ENCODE peak calls at places on chromosome 1, in four cellular contexts. One of them, this sample, is unnamed.

GRCh38 chr1:7229696-7230095 is 444.4 kb downstream of the CAMTA1 start:
- DNase-seq in H9: no peak
- DNase-seq in HCT116: no peak
- DNase-seq in HepG2: no peak
- DNase-seq in this sample: peak; percentile 49

GRCh38 chr1:36520771-36521420 is 38.2 kb upstream of the CSF3R start:
- DNase-seq in H9: no peak
- DNase-seq in HepG2: no peak
- DNase-seq in HCT116: no peak
- DNase-seq in this sample: no peak

GRCh38 chr1:180270767-180271639 is 40.9 kb downstream of the LHX4 start:
- DNase-seq in HCT116: no peak
- DNase-seq in H9: no peak
- DNase-seq in HepG2: peak; percentile 30
- DNase-seq in this sample: peak; percentile 87

GRCh38 chr1:67227196-67227595 is 60.9 kb downstream of the IL23R start:
- DNase-seq in HCT116: no peak
- DNase-seq in HepG2: no peak
- DNase-seq in H9: no peak
- DNase-seq in this sample: peak; percentile 34

GRCh38 chr1:214008791-214009612 is 21.2 kb downstream of the PROX1 start:
- DNase-seq in H9: no peak
- DNase-seq in HepG2: no peak
- DNase-seq in HCT116: no peak
- DNase-seq in this sample: no peak

GRCh38 chr1:18661404-18662285 is 31.0 kb downstream of the PAX7 start:
- DNase-seq in HepG2: no peak
- DNase-seq in H9: no peak
- DNase-seq in HCT116: no peak
- DNase-seq in this sample: no peak

GRCh38 chr1:114219247-114219872 is 65.7 kb upstream of the SYT6 start:
- DNase-seq in HepG2: no peak
- DNase-seq in H9: peak; percentile 45
- DNase-seq in HCT116: no peak
- DNase-seq in this sample: no peak

GRCh38 chr1:162365284-162366041 is 11.2 kb downstream of the SPATA46 start:
- DNase-seq in HepG2: no peak
- DNase-seq in HCT116: no peak
- DNase-seq in H9: no peak
- DNase-seq in this sample: no peak

GRCh38 chr1:56496861-56497772 is 82.2 kb downstream of the PLPP3 start:
- DNase-seq in H9: no peak
- DNase-seq in HCT116: no peak
- DNase-seq in HepG2: no peak
- DNase-seq in this sample: no peak

GRCh38 chr1:56494306-56494705 is 85.1 kb downstream of the PLPP3 start:
- DNase-seq in HCT116: no peak
- DNase-seq in H9: no peak
- DNase-seq in HepG2: peak; percentile 99
- DNase-seq in this sample: no peak

GRCh38 chr1:56495538-56495937 is 83.8 kb downstream of the PLPP3 start:
- DNase-seq in H9: no peak
- DNase-seq in HepG2: no peak
- DNase-seq in HCT116: no peak
- DNase-seq in this sample: no peak

GRCh38 chr1:56493826-56494225 is 85.5 kb downstream of the PLPP3 start:
- DNase-seq in H9: no peak
- DNase-seq in HCT116: no peak
- DNase-seq in HepG2: no peak
- DNase-seq in this sample: no peak

GRCh38 chr1:56496158-56496557 is 83.2 kb downstream of the PLPP3 start:
- DNase-seq in HepG2: peak; percentile 86
- DNase-seq in HCT116: no peak
- DNase-seq in H9: no peak
- DNase-seq in this sample: no peak
- H3K27ac ChIP-seq in HepG2: peak overlapping the region; percentile 90
- H3K27ac ChIP-seq in HCT116: no peak overlapping the region
- H3K27ac ChIP-seq in H9: no peak overlapping the region
- H3K27ac ChIP-seq in this sample: no peak overlapping the region

GRCh38 chr1:223772771-223773160 is 60.4 kb downstream of the CAPN2 start:
- DNase-seq in HCT116: no peak
- DNase-seq in H9: peak; percentile 29
- DNase-seq in HepG2: no peak
- DNase-seq in this sample: no peak
- H4K20me1 ChIP-seq in HCT116: no peaks in the 10 kb centered on the region
- H4K20me1 ChIP-seq in H9: no peaks in the 10 kb centered on the region
- H4K20me1 ChIP-seq in HepG2: no peaks in the 10 kb centered on the region
- H4K20me1 ChIP-seq in this sample: no peaks in the 10 kb centered on the region

GRCh38 chr1:157168015-157168414 is 29.8 kb upstream of the ETV3 start:
- DNase-seq in HepG2: no peak
- DNase-seq in HCT116: no peak
- DNase-seq in H9: no peak
- DNase-seq in this sample: no peak
- H3K27ac ChIP-seq in HepG2: no peak overlapping the region
- H3K27ac ChIP-seq in HCT116: no peak overlapping the region
- H3K27ac ChIP-seq in H9: no peak overlapping the region
- H3K27ac ChIP-seq in this sample: no peak overlapping the region

DNA sequence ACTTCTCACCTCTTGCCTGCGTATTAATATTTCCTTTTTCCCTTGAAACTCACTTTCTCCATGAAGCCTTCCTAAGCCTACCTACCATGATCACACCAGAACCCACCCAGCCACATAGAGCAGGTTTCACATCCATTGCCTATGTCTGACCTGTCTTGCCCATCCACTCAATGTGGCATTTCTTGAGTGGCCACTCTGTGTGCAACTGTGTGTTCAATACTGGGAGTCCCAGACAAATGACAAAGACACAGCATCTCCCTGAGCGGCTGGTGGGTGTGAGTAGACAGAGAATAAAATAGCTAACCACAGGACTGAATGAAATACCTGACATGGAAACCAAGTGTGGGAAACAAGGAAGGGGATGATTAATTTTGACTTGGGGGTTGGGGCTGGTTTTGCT is 3.1 kb downstream of the PTGFRN start:
- DNase-seq in HCT116: no peak
- DNase-seq in H9: no peak
- DNase-seq in HepG2: no peak
- DNase-seq in this sample: no peak
- H4K20me1 ChIP-seq in HCT116: no peaks in the 10 kb centered on the region
- H4K20me1 ChIP-seq in H9: no peaks in the 10 kb centered on the region
- H4K20me1 ChIP-seq in HepG2: no peaks in the 10 kb centered on the region
- H4K20me1 ChIP-seq in this sample: no peaks in the 10 kb centered on the region

GRCh38 chr1:204991342-204991844 is 51.6 kb upstream of the CNTN2 start:
- DNase-seq in HepG2: no peak
- DNase-seq in HCT116: no peak
- DNase-seq in H9: peak; percentile 87
- DNase-seq in this sample: no peak
- H3K27ac ChIP-seq in HepG2: no peak overlapping the region
- H3K27ac ChIP-seq in HCT116: no peak overlapping the region
- H3K27ac ChIP-seq in H9: no peak overlapping the region
- H3K27ac ChIP-seq in this sample: no peak overlapping the region

This sample was measured in fibroblast of lung.